ENCODE peak calls at places on chromosomes 1 and 21, in five cellular contexts. K is tibial nerve, T is left lung, P is left ventricle myocardium inferior, M is PC-3. Z is an unnamed sample.

GRCh38 chr21:43639470-43640178 is 19.7 kb downstream of the HSF2BP start:
- DNase-seq in K (no peak), T (no peak), P (no peak), M (peak), Z (no peak)

GRCh38 chr1:56322211-56322610 is 257.2 kb downstream of the PLPP3 start:
- DNase-seq in K (no peak), T (no peak), P (no peak), M (no peak), Z (no peak)

GRCh38 chr1:186207401-186208085 is 167.5 kb downstream of the TPR start:
- DNase-seq in K (no peak), T (no peak), P (no peak), M (no peak), Z (no peak)

GRCh38 chr1:225424562-225425210 is 3.2 kb downstream of the LBR start:
- DNase-seq in K (no peak), T (no peak), P (no peak), M (peak), Z (no peak)

GRCh38 chr1:150420560-150421265 is 56.8 kb downstream of the RPRD2 start:
- DNase-seq in K (no peak), T (no peak), P (no peak), M (peak), Z (no peak)

GRCh38 chr1:205472737-205473565 is 17.1 kb upstream of the BLACAT1 start:
- DNase-seq in K (no peak), T (no peak), P (no peak), M (no peak), Z (no peak)

GRCh38 chr1:66300280-66300973 is 233.5 kb upstream of the SGIP1 start:
- DNase-seq in K (no peak), T (no peak), P (no peak), M (no peak), Z (no peak)

GRCh38 chr1:162857850-162858249 is 3.1 kb downstream of the CCDC190 start:
- DNase-seq in K (no peak), T (no peak), P (no peak), M (peak), Z (no peak)

GRCh38 chr1:245997471-245998258 is 509.4 kb downstream of the SMYD3 start:
- DNase-seq in K (no peak), T (no peak), P (peak), M (peak), Z (no peak)

GRCh38 chr1:14822493-14822892 is 224.0 kb downstream of the KAZN start:
- DNase-seq in K (no peak), T (no peak), P (no peak), M (peak), Z (no peak)

GRCh38 chr1:167136191-167136614 is 42.3 kb downstream of the STYXL2 start:
- DNase-seq in K (no peak), T (no peak), P (no peak), M (peak), Z (no peak)

GRCh38 chr1:92909321-92909720 is 51.9 kb downstream of the DIPK1A start:
- DNase-seq in K (no peak), T (no peak), P (no peak), M (peak), Z (no peak)

GRCh38 chr1:153542956-153543737 is 2.4 kb upstream of the S100A5 start:
- DNase-seq in K (no peak), T (no peak), P (no peak), M (no peak), Z (no peak)

GRCh38 chr1:224205438-224205840 is 22.4 kb downstream of the DEGS1 start:
- DNase-seq in K (no peak), T (no peak), P (no peak), M (peak), Z (no peak)

GRCh38 chr1:98373055-98373454 is 288.5 kb upstream of the SNX7 start:
- DNase-seq in K (no peak), T (no peak), P (no peak), M (no peak), Z (no peak)

GRCh38 chr1:209593747-209594146 is 10.2 kb downstream of the CAMK1G start:
- DNase-seq in K (no peak), T (no peak), P (no peak), M (no peak), Z (no peak)

GRCh38 chr1:18714404-18715175 is 83.9 kb downstream of the PAX7 start:
- DNase-seq in K (no peak), T (no peak), P (no peak), M (no peak), Z (no peak)

GRCh38 chr21:34688145-34688544 is 19.4 kb downstream of the CLIC6 start:
- DNase-seq in K (no peak), T (no peak), P (no peak), M (no peak), Z (no peak)

GRCh38 chr1:47317841-47318240 is 3.9 kb upstream of the STIL start:
- DNase-seq in K (no peak), T (no peak), P (no peak), M (no peak), Z (no peak)

GRCh38 chr1:23913212-23913880 is at the start of gene CNR2:
- DNase-seq in K (no peak), T (no peak), P (no peak), M (no peak), Z (no peak)

GRCh38 chr21:16423921-16424320 is 694.1 kb downstream of the USP25 start:
- DNase-seq in K (no peak), T (no peak), P (no peak), M (no peak), Z (no peak)

GRCh38 chr1:152640351-152640750 is 17.4 kb upstream of the LCE3A start:
- DNase-seq in K (no peak), T (no peak), P (no peak), M (no peak), Z (no peak)

GRCh38 chr1:2133039-2133878 is 61.3 kb downstream of the FAAP20 start:
- DNase-seq in K (peak), T (peak), P (peak), M (peak), Z (peak)

GRCh38 chr1:202230939-202231645 is 37.5 kb downstream of the LGR6 start:
- DNase-seq in K (no peak), T (no peak), P (no peak), M (no peak), Z (no peak)

GRCh38 chr1:2321258-2321657 is 70.1 kb downstream of the MORN1 start:
- DNase-seq in K (no peak), T (no peak), P (no peak), M (no peak), Z (no peak)

GRCh38 chr1:224851210-224851849 is 78.1 kb upstream of the DNAH14 start:
- DNase-seq in K (no peak), T (peak), P (peak), M (peak), Z (peak)

GRCh38 chr1:222068937-222069336 is 327.0 kb upstream of the DUSP10 start:
- DNase-seq in K (no peak), T (no peak), P (no peak), M (peak), Z (no peak)

GRCh38 chr21:45517249-45518065 is 24.8 kb downstream of the SLC19A1 start:
- DNase-seq in K (no peak), T (peak), P (peak), M (no peak), Z (no peak)

GRCh38 chr1:32907435-32907834 is 6.2 kb upstream of the TMEM54 start:
- DNase-seq in K (no peak), T (no peak), P (no peak), M (no peak), Z (no peak)

DNA sequence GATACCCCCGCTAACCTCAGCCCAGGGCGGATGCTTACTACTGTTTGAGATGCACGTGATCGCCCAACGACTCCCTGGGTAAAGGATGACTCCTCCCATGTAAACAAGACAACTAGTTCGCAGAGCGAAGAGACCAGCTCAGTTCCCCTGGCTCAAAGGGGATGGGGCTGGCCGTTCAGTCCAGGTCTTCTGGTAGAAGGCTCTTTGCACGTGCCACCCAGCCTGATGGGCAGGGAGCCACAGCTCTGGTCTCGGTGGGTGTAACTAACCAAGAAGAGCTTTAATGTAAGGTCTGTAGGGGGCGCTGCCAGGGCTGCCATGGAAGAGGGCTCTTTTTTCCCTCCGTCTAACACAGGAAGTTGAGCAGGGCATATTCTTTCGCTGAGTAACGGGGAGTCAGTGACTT is 49.4 kb upstream of the PARP1 start:
- DNase-seq in K (no peak), T (no peak), P (no peak), M (no peak), Z (peak)
- TF ChIP-seq CTCF in K (no peak), T (no peak), P (no peak), M (peak), Z (peak)

DNA sequence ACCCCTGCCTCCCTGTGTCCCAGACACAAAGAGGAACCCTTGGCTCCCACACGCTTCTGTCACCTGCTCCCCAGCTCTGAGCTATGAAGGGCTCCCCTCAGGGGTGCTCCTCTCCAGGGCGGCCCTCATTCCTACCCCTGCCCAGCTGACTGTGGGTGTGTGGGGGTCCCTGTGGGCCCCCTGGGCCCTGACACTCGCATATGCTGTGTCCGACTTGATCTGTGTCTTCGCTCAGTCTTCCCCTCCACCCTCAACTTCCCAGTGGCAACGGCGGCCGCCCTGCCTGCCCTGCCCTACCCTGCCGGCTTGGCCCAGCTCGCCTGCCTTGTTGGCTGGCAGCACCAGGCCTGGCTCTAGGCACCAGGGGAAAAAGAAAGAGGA is 1.2 kb downstream of the KCNQ4 start:
- DNase-seq in K (no peak), T (no peak), P (no peak), M (no peak), Z (no peak)
- H3K27ac ChIP-seq in K (no peak), T (no peak), P (peak), M (no peak), Z (no peak)

DNA sequence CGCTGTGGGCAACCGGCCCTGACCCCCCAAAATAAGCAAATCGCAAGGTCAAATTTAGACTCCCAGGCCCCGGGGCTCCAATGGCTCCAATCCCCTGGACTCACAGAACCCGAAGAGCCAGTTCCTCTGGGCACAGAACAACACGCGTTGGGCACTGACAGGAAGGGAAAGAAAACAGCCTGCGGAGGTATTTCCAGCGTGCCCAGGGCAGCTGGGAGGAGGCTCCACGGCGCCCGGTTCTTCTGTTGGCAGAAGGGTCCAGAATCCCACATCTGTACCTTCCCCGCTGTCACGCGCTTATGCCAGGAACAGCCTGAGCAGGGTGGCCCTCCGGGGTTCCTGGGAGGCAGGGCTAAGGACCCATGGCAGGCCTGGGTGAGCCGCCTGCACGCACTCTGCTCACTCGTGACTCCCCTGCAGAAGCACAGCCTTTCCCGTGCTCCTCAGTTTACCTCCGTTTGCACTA is 85.5 kb downstream of the RIPK4 start:
- DNase-seq in K (no peak), T (no peak), P (no peak), M (peak), Z (no peak)
- TF ChIP-seq CTCF in K (no peak), T (no peak), P (no peak), M (no peak), Z (no peak)

GRCh38 chr1:207291723-207292122 is 29.8 kb upstream of the CD55 start:
- DNase-seq in K (no peak), T (no peak), P (no peak), M (no peak), Z (no peak)
- H3K27ac ChIP-seq in K (no peak), T (no peak), P (no peak), M (no peak), Z (no peak)

DNA sequence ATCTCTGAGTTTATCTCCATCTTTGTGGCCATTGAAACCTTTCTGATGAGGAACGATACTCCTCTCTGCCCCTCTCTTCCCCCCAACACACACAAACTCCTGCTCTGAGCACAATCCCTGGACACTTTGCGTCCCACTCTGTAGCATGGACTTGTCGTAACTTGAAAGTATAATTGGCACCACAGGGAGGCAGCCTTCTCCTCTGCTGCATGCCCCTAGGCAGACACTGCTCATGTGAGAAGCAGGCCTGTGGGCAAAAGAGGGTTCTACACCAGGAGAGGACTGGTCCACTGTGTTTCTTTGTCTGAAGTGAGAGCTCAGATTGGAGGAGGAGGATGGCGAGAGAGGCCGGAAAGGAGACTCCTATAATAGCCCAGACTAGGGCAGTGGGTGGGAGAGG is 3.8 kb upstream of the PARS2 start:
- DNase-seq in K (no peak), T (no peak), P (no peak), M (peak), Z (no peak)
- TF ChIP-seq CTCF in K (no peak), T (no peak), P (no peak), M (peak), Z (no peak)

DNA sequence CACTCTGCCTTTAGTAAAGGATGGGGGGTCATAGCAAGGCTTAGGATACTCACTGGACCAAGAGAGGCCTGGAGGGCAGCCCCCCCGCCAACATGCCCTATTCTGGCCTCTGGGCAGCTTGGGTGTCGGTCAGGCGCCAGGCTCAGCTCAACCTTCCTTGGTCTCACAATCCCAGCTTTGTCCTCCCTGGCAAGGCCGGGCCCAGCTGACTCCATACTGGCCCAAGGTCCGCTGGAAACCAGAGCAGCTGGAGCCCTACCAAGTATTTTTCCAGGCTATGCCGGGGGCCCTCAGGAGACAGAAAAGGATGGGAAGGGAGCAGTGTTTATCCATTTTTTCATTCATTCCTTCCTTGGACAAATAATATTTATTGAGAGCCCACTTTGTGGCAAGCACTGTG is 6.2 kb downstream of the FBXO2 start:
- DNase-seq in K (peak), T (no peak), P (peak), M (no peak), Z (no peak)
- H3K27ac ChIP-seq in K (peak), T (no peak), P (no peak), M (no peak), Z (no peak)

DNA sequence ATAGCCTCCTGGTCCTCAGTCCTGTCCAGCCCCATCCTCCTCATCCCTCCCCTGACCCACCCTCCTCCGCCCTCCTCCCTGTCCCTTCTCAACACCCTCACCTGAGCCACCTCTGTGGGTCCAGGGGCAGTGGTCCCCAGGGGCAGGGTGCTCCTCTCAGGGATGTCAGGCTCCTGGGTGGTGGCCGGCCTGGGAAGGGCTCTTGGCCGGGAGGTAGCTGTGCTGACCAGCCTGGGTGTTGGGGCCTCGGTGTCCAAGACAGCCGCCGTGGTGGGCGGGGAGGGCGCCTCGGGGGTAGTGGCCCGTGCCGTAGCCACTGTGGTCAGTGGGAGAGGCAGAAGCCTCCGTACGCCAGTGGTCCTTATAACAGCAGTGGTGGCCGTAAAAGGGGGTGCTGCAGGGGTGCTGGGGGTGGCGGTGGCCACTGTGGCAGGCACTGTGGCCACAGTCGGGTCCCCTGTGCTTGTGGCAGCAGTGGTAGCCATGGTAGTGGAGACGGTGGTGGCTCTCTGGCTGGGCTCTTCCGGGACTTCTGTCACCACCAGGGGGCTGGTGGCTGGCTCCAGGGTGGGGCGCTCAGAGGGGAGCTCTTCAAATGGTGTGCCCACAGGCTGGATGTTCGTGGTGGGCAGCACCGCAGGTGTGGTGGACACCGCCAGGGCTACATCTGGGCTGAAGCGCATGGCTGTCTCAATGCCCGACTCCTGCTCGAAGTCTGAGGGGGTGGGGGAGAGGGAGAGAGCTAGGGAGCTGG is 31.9 kb downstream of the SDC3 start:
- DNase-seq in K (no peak), T (no peak), P (no peak), M (no peak), Z (no peak)
- TF ChIP-seq CTCF in K (no peak), T (no peak), P (no peak), M (peak), Z (no peak)

GRCh38 chr1:21292503-21292990 is 2.3 kb upstream of the ECE1 start:
- DNase-seq in K (no peak), T (no peak), P (no peak), M (no peak), Z (no peak)
- H3K27ac ChIP-seq in K (peak), T (peak), P (peak), M (no peak), Z (peak)

Z was measured in CD4-positive, alpha-beta T cell.